ENCODE peak calls at places on chromosomes 13 and 19, in eight cellular contexts. B, F, N, D, C, R, U and M are unnamed samples.
A peak's percentile ranks its signal among the peaks of the same experiment; 100 is the strongest.

GRCh38 chr13:34750078-34750703 is 191.9 kb upstream of the NBEA start:
- DNase-seq in B (no peak), F (no peak), N (no peak), D (no peak), C (no peak), R (no peak), U (no peak), M (no peak)

GRCh38 chr13:23748109-23748508 is 141.1 kb downstream of the MIPEP start:
- DNase-seq in B (peak; percentile 7), F (no peak), N (no peak), D (no peak), C (no peak), R (no peak), U (no peak), M (no peak)

GRCh38 chr13:99288069-99288468 is 19.1 kb downstream of the GPR183 start:
- DNase-seq in B (no peak), F (no peak), N (no peak), D (peak; percentile 32), C (no peak), R (no peak), U (no peak), M (peak; percentile 78)

GRCh38 chr19:43511324-43511723 is 6.8 kb upstream of the PHLDB3 start:
- DNase-seq in B (no peak), F (no peak), N (no peak), D (no peak), C (no peak), R (no peak), U (no peak), M (no peak)

GRCh38 chr19:56333506-56333905 is 18.9 kb upstream of the ZSCAN5A start:
- DNase-seq in B (peak; percentile 69), F (peak; percentile 67), N (no peak), D (peak; percentile 7), C (peak; percentile 36), R (peak; percentile 26), U (peak; percentile 80), M (peak; percentile 65)

GRCh38 chr19:44653343-44653742 is 9.6 kb downstream of the PVR start:
- DNase-seq in B (no peak), F (no peak), N (no peak), D (no peak), C (no peak), R (no peak), U (no peak), M (no peak)

GRCh38 chr13:85332595-85332994 is 466.6 kb downstream of the SLITRK6 start:
- DNase-seq in B (no peak), F (peak; percentile 27), N (no peak), D (no peak), C (no peak), R (no peak), U (no peak), M (no peak)

GRCh38 chr13:58025821-58026220 is 394.3 kb downstream of the PCDH17 start:
- DNase-seq in B (no peak), F (no peak), N (no peak), D (no peak), C (no peak), R (no peak), U (no peak), M (no peak)

GRCh38 chr19:13978721-13979191 is 26.4 kb downstream of the DCAF15 start:
- DNase-seq in B (no peak), F (no peak), N (peak; percentile 27), D (peak; percentile 23), C (no peak), R (no peak), U (no peak), M (no peak)

GRCh38 chr19:1354496-1355257 is 29.0 kb upstream of the NDUFS7 start:
- DNase-seq in B (peak; percentile 89), F (peak; percentile 39), N (peak; percentile 89), D (peak; percentile 84), C (peak; percentile 77), R (peak; percentile 71), U (peak; percentile 88), M (peak; percentile 93)